ENCODE peak calls at places on chromosomes 2 and 18, in seven cellular contexts. F is EL, Z is GDM1, Q is NCI-H1092 treated with DMSO at 0.1 percent for 48 hours, N is SK-N-SH, L is NCI-H2081, E is GM04503. S is an unnamed sample.

GRCh38 chr18:39839782-39840181 is 2115.3 kb upstream of the PIK3C3 start:
- DNase-seq in F (peak), Z (no peak), Q (no peak), N (no peak), L (no peak), E (no peak), S (no peak)

GRCh38 chr18:36149514-36150289 is 20.0 kb downstream of the ELP2 start:
- DNase-seq in F (no peak), Z (no peak), Q (no peak), N (no peak), L (no peak), E (no peak), S (no peak)

GRCh38 chr2:65275141-65275540 is 47.5 kb downstream of the ACTR2 start:
- DNase-seq in F (no peak), Z (no peak), Q (no peak), N (no peak), L (no peak), E (no peak), S (no peak)

GRCh38 chr18:60347526-60348045 is 25.0 kb downstream of the MC4R start:
- DNase-seq in F (no peak), Z (no peak), Q (no peak), N (no peak), L (no peak), E (no peak), S (no peak)

GRCh38 chr2:960064-960736 is 9.6 kb downstream of the SNTG2 start:
- DNase-seq in F (no peak), Z (no peak), Q (peak), N (no peak), L (peak), E (no peak), S (no peak)

GRCh38 chr2:239244625-239245024 is 156.2 kb downstream of the HDAC4 start:
- DNase-seq in F (no peak), Z (no peak), Q (no peak), N (no peak), L (no peak), E (no peak), S (no peak)

GRCh38 chr2:58313926-58314325 is 72.8 kb upstream of the FANCL start:
- DNase-seq in F (no peak), Z (no peak), Q (no peak), N (no peak), L (no peak), E (no peak), S (no peak)

GRCh38 chr2:147365577-147365976 is 479.3 kb upstream of the ACVR2A start:
- DNase-seq in F (no peak), Z (no peak), Q (no peak), N (no peak), L (no peak), E (no peak), S (no peak)

GRCh38 chr2:20641123-20641985 is 9.5 kb downstream of the HS1BP3 start:
- DNase-seq in F (peak), Z (no peak), Q (no peak), N (no peak), L (no peak), E (no peak), S (no peak)

GRCh38 chr2:100963026-100963375 is 39.1 kb upstream of the RPL31 start:
- DNase-seq in F (no peak), Z (no peak), Q (no peak), N (no peak), L (no peak), E (no peak), S (no peak)

S was measured in NCI-H446 treated with DMSO at 0.1 percent for 48 hours.